ENCODE peak calls at places on chromosomes 12 and 14, in ten cellular contexts. F is lower lobe of right lung; X is NAMALWA; J is activated naive CD4-positive, alpha-beta T cell; A is GM12865; V is ureter; P is cardiac fibroblast; Q is Peyer's patch; H is suprapubic skin; C is stomach. B is an unnamed sample.

GRCh38 chr14:68468437-68469207 is 324.2 kb downstream of the ZFP36L1 start:
- DNase-seq in F (no peak), X (no peak), J (no peak), A (peak), V (no peak), P (peak), Q (no peak), H (no peak), C (peak), B (no peak)

GRCh38 chr14:104864267-104865068 is 600 bp upstream of the CEP170B start:
- DNase-seq in F (peak), X (no peak), J (peak), A (no peak), V (peak), P (no peak), Q (no peak), H (no peak), C (peak), B (no peak)

GRCh38 chr14:106276326-106277267 is 750.2 kb downstream of the TMEM121 start:
- DNase-seq in F (no peak), X (no peak), J (peak), A (no peak), V (no peak), P (no peak), Q (no peak), H (no peak), C (no peak), B (no peak)

GRCh38 chr14:40394634-40395340 is 962.6 kb upstream of the FBXO33 start:
- DNase-seq in F (no peak), X (no peak), J (no peak), A (no peak), V (no peak), P (peak), Q (no peak), H (no peak), C (no peak), B (no peak)

GRCh38 chr12:44881197-44881596 is 5.1 kb upstream of the NELL2 start:
- DNase-seq in F (no peak), X (no peak), J (no peak), A (no peak), V (no peak), P (no peak), Q (no peak), H (no peak), C (no peak), B (no peak)

GRCh38 chr14:105019861-105020814 is 745 bp downstream of the CDCA4 start:
- DNase-seq in F (peak), X (peak), J (peak), A (peak), V (no peak), P (peak), Q (peak), H (no peak), C (peak), B (no peak)

GRCh38 chr12:88753074-88753473 is 172.8 kb upstream of the KITLG start:
- DNase-seq in F (no peak), X (no peak), J (no peak), A (no peak), V (no peak), P (peak), Q (no peak), H (no peak), C (no peak), B (no peak)

GRCh38 chr12:89733579-89734201 is 25.1 kb upstream of the ATP2B1 start:
- DNase-seq in F (no peak), X (no peak), J (no peak), A (no peak), V (no peak), P (peak), Q (no peak), H (no peak), C (no peak), B (no peak)

GRCh38 chr14:38718519-38718918 is 384.5 kb downstream of the SEC23A start:
- DNase-seq in F (no peak), X (no peak), J (no peak), A (no peak), V (no peak), P (no peak), Q (no peak), H (no peak), C (no peak), B (no peak)

GRCh38 chr14:34770901-34771300 is 56.5 kb upstream of the CFL2 start:
- DNase-seq in F (no peak), X (no peak), J (no peak), A (no peak), V (no peak), P (no peak), Q (no peak), H (no peak), C (no peak), B (no peak)

GRCh38 chr12:65263777-65264176 is 14.7 kb upstream of the MSRB3 start:
- DNase-seq in F (no peak), X (no peak), J (no peak), A (no peak), V (no peak), P (no peak), Q (no peak), H (no peak), C (no peak), B (no peak)

GRCh38 chr14:100862277-100862676 is 36.4 kb downstream of the MEG3 start:
- DNase-seq in F (peak), X (no peak), J (no peak), A (no peak), V (no peak), P (no peak), Q (no peak), H (no peak), C (no peak), B (no peak)

GRCh38 chr14:95538801-95539509 is 4.1 kb downstream of the GLRX5 start:
- DNase-seq in F (no peak), X (no peak), J (no peak), A (no peak), V (no peak), P (no peak), Q (no peak), H (no peak), C (no peak), B (peak)

GRCh38 chr14:95696741-95697140 is 10.5 kb downstream of the TCL1B start:
- DNase-seq in F (no peak), X (peak), J (no peak), A (no peak), V (no peak), P (no peak), Q (no peak), H (no peak), C (no peak), B (no peak)

GRCh38 chr12:50166776-50167025 is 468 bp downstream of the CERS5 start:
- DNase-seq in F (peak), X (no peak), J (no peak), A (peak), V (no peak), P (no peak), Q (peak), H (no peak), C (peak), B (no peak)

GRCh38 chr14:78302841-78303240 is 132.7 kb downstream of the NRXN3 start:
- DNase-seq in F (no peak), X (no peak), J (no peak), A (no peak), V (no peak), P (no peak), Q (no peak), H (no peak), C (no peak), B (no peak)

B was measured in coronary artery.